ENCODE peak calls at places on chromosome 11, in seven cellular contexts. V is kidney tubule cell, O is HepG2, I is GM04503, G is A172, F is BJ, R is ACHN. D is an unnamed sample.

GRCh38 chr11:47229161-47229560 is 14.4 kb downstream of the DDB2 start:
- DNase-seq in O (no peak), G (no peak), R (no peak), I (no peak), V (no peak), F (no peak), D (no peak)

GRCh38 chr11:61048368-61049065 is 53.8 kb upstream of the CD5 start:
- DNase-seq in V (no peak), R (no peak), I (no peak), G (no peak), O (no peak), F (no peak), D (no peak)

GRCh38 chr11:129967996-129968395 is 34.6 kb downstream of the PRDM10 start:
- DNase-seq in O (no peak), G (no peak), F (no peak), R (peak; percentile 12), V (peak; percentile 83), I (no peak), D (peak; percentile 13)

GRCh38 chr11:58428021-58428420 is at the start of gene OR5B2:
- DNase-seq in V (no peak), G (no peak), F (no peak), I (no peak), O (no peak), R (no peak), D (no peak)

GRCh38 chr11:3341298-3341697 is 37.6 kb downstream of the ZNF195 start:
- DNase-seq in G (no peak), V (peak; percentile 46), I (no peak), F (no peak), R (peak; percentile 30), O (peak; percentile 28), D (no peak)

GRCh38 chr11:108669711-108670110 is 4.8 kb downstream of the DDX10 start:
- DNase-seq in R (peak; percentile 73), G (no peak), O (no peak), V (peak; percentile 82), F (no peak), I (no peak), D (no peak)

GRCh38 chr11:128419012-128419767 is 168.2 kb downstream of the ETS1 start:
- DNase-seq in F (no peak), V (no peak), O (no peak), G (no peak), R (no peak), I (no peak), D (no peak)

GRCh38 chr11:69848196-69848595 is 29.0 kb upstream of the FGF3 start:
- DNase-seq in V (no peak), I (no peak), O (no peak), F (no peak), R (no peak), G (no peak), D (no peak)

GRCh38 chr11:2688381-2689231 is 11.2 kb downstream of the KCNQ1OT1 start:
- DNase-seq in V (no peak), R (no peak), F (no peak), G (no peak), I (no peak), O (no peak), D (no peak)

GRCh38 chr11:44524751-44525171 is 40.7 kb upstream of the CD82 start:
- DNase-seq in O (no peak), F (no peak), R (no peak), V (no peak), G (no peak), I (no peak), D (no peak)

GRCh38 chr11:44997566-44997965 is 46.9 kb upstream of the TP53I11 start:
- DNase-seq in V (no peak), O (no peak), F (no peak), R (no peak), G (no peak), I (no peak), D (no peak)

GRCh38 chr11:36398261-36398953 is 102.3 kb downstream of the PRR5L start:
- DNase-seq in R (no peak), O (no peak), V (no peak), F (no peak), I (no peak), G (no peak), D (no peak)

GRCh38 chr11:112613051-112613972 is 347.9 kb upstream of the NCAM1 start:
- DNase-seq in I (peak; percentile 34), O (peak; percentile 23), G (peak; percentile 71), V (peak; percentile 66), R (no peak), F (peak; percentile 3), D (peak; percentile 60)

GRCh38 chr11:87215236-87215635 is 177.5 kb downstream of the TMEM135 start:
- DNase-seq in O (no peak), R (peak; percentile 18), G (peak; percentile 26), I (no peak), F (no peak), V (peak; percentile 64), D (no peak)

D was measured in kidney glomerular epithelial cell.